ENCODE peak calls at places on chromosomes 11 and 22, in six cellular contexts. X, B, J, M, W and I are unnamed samples.

GRCh38 chr22:24994070-24994763 is 41.7 kb downstream of the KIAA1671 start:
- DNase-seq in J (peak; percentile 31), B (peak; percentile 97), M (no peak), W (no peak), X (no peak), I (no peak)

GRCh38 chr11:45245237-45246045 is 40.7 kb downstream of the SYT13 start:
- DNase-seq in J (no peak), W (no peak), B (no peak), M (no peak), X (no peak), I (no peak)

GRCh38 chr11:66347425-66348276 is at the start of gene B4GAT1:
- DNase-seq in J (peak; percentile 90), X (peak; percentile 83), W (peak; percentile 86), M (peak; percentile 87), B (peak; percentile 95), I (peak; percentile 89)

GRCh38 chr11:5380740-5381342 is 2.8 kb upstream of the OR51M1 start:
- DNase-seq in W (peak; percentile 40), X (peak; percentile 42), B (peak; percentile 73), J (peak; percentile 83), M (peak; percentile 63), I (no peak)

GRCh38 chr22:19937616-19938473 is 3.7 kb upstream of the COMT start:
- DNase-seq in B (no peak), J (no peak), M (no peak), W (no peak), X (no peak), I (no peak)

GRCh38 chr11:31240340-31240904 is 129.1 kb downstream of the DCDC1 start:
- DNase-seq in M (peak; percentile 34), J (peak; percentile 80), W (no peak), X (peak; percentile 29), B (no peak), I (no peak)

GRCh38 chr22:38353142-38353629 is 36.0 kb upstream of the CSNK1E start:
- DNase-seq in B (peak; percentile 93), M (peak; percentile 26), J (peak; percentile 70), X (peak; percentile 66), W (peak; percentile 91), I (peak; percentile 87)

GRCh38 chr11:11641581-11641980 is 19.8 kb upstream of the GALNT18 start:
- DNase-seq in M (no peak), W (no peak), B (no peak), X (no peak), J (no peak), I (no peak)

GRCh38 chr22:33326540-33327295 is 268.5 kb upstream of the SYN3 start:
- DNase-seq in M (no peak), J (no peak), W (no peak), X (no peak), B (no peak), I (no peak)

GRCh38 chr22:19050117-19050516 is 72.1 kb downstream of the DGCR2 start:
- DNase-seq in M (no peak), J (no peak), W (no peak), X (no peak), B (no peak), I (no peak)

GRCh38 chr11:38254849-38255248 is 1656.8 kb upstream of the RAG2 start:
- DNase-seq in B (no peak), M (no peak), W (no peak), J (no peak), X (no peak), I (no peak)

GRCh38 chr22:17266261-17266971 is 47.2 kb upstream of the ADA2 start:
- DNase-seq in J (peak; percentile 92), M (no peak), B (peak; percentile 58), W (no peak), X (peak; percentile 73), I (peak; percentile 50)

GRCh38 chr11:44120169-44120568 is 24.7 kb downstream of the EXT2 start:
- DNase-seq in X (no peak), M (no peak), W (no peak), B (no peak), J (peak; percentile 29), I (no peak)

GRCh38 chr11:128686745-128687177 is 7.1 kb upstream of the FLI1 start:
- DNase-seq in W (peak; percentile 58), J (peak; percentile 77), M (peak; percentile 35), X (no peak), B (peak; percentile 88), I (peak; percentile 72)

GRCh38 chr11:2096001-2096918 is 42.9 kb downstream of the IGF2 start:
- DNase-seq in M (peak; percentile 47), J (no peak), B (peak; percentile 96), X (no peak), W (no peak), I (no peak)

GRCh38 chr11:12173111-12173510 is 62.7 kb downstream of the MICAL2 start:
- DNase-seq in B (no peak), X (no peak), J (no peak), M (no peak), W (no peak), I (no peak)

GRCh38 chr22:44659140-44659539 is 42.9 kb upstream of the PRR5 start:
- DNase-seq in B (peak; percentile 89), X (no peak), W (no peak), J (no peak), M (peak; percentile 11), I (no peak)

GRCh38 chr11:13210424-13210823 is 67.2 kb upstream of the BMAL1 start:
- DNase-seq in W (no peak), B (no peak), M (peak; percentile 76), X (peak; percentile 30), J (peak; percentile 88), I (no peak)

GRCh38 chr11:125262825-125263218 is 98.3 kb downstream of the PKNOX2 start:
- DNase-seq in J (peak; percentile 63), W (no peak), X (no peak), M (peak; percentile 37), B (no peak), I (no peak)

GRCh38 chr11:116861539-116861938 is 24.1 kb upstream of the APOA1 start:
- DNase-seq in M (peak; percentile 73), B (peak; percentile 91), J (no peak), X (no peak), W (no peak), I (no peak)

GRCh38 chr11:58788355-58789023 is 56.0 kb downstream of the GLYATL2 start:
- DNase-seq in W (peak; percentile 22), X (peak; percentile 30), M (peak; percentile 27), J (peak; percentile 57), B (peak; percentile 37), I (no peak)
- TF ChIP-seq CTCF in W (peak; percentile 75), X (peak; percentile 90), M (peak; percentile 81), J (peak; percentile 67), B (peak; percentile 85), I (peak; percentile 91)

GRCh38 chr22:37100589-37101127 is 8.9 kb downstream of the TMPRSS6 start:
- DNase-seq in B (no peak), W (peak; percentile 57), X (no peak), J (no peak), M (no peak), I (no peak)

GRCh38 chr22:37103151-37103550 is 6.4 kb downstream of the TMPRSS6 start:
- DNase-seq in X (no peak), M (no peak), W (no peak), B (no peak), J (no peak), I (no peak)

GRCh38 chr22:37101311-37102063 is 8.0 kb downstream of the TMPRSS6 start:
- DNase-seq in B (no peak), W (no peak), X (no peak), J (no peak), M (no peak), I (no peak)

GRCh38 chr22:37095113-37095512 is 14.4 kb downstream of the TMPRSS6 start:
- DNase-seq in M (no peak), W (no peak), B (no peak), X (no peak), J (no peak), I (peak; percentile 34)

DNA sequence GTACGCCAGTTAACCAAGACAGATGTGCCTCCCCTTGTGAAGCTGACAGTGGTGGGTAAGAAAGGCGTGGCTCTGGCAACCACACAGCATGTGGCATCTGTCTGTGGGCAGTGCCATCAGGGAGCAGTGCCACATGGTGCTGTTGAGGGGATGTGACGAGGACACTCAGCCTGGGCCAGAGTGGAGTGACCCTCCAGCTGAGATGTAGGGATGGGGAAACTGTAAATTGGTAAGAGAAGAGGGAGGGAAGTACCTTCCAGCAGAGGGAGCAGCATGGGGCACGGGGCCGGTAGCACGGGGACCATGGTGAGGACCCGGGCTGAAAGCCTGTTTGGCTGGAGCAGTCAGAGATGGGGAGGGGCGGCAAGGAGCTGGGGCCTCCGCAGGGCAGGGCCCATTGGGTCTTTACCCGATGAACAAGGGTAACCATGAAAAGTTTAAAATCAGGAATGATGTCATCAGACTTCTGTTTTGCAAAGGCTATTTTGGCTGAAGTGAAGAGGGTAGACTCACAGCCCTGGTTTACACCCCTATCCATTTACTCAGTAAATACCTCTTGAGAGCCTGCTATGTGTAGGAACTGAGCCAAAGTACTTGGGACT is 10.4 kb downstream of the TMPRSS6 start:
- DNase-seq in M (no peak), J (peak; percentile 42), X (no peak), B (no peak), W (peak; percentile 60), I (no peak)
- TF ChIP-seq CTCF in M (peak; percentile 47), J (peak; percentile 42), X (peak; percentile 33), B (peak; percentile 14), W (peak; percentile 5), I (no peak)

DNA sequence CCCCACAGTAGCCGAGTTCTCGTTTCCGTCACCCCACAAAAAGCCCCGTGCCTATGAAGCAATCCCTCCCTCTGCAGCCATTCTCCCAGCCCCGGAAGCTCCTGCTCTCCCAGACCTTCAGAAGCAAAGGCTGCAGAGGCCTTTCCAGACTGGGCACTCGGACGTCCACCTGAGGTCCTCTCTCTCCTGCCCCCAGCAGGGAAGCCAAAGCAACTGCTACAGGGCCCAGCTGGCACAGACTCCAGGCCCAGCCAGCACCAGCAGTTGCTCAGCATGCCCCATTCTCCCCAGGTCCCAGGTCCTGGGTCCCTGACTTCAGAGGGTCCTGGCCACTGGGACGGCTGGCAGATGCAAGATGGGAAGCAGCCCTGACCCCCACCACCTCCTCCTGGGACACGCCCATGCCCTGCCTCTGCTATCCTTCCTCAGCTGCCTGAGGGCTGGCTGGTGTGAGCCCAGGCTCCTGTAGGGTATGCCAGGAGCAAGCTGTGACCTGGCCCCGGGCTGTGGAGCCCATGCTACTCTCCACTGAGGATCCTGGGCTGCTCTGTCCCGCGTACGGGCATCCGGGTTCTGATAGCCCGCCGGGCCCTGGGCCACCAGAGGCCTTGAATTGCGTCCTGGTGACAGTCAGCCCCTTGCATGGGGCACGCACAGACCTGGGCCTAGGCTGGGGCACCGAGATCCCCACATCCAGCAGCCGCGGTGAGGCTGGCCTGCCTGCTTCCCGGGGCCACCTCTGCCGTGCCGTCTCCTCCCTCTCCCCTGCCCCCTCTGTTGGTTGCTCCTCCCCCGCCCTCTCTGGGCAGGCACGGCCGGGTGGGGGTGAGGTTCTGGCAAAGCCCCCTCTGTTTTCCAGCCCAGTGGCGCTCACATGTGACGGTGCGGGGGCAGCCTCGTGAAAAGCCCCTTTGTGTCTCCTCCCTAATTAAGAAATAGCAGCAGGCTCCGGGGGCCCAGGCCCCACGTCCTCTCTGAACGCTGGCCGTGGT is 1310.3 kb downstream of the BRD1 start:
- DNase-seq in J (peak; percentile 38), W (no peak), M (no peak), X (no peak), B (peak; percentile 95), I (no peak)
- TF ChIP-seq CTCF in J (peak; percentile 28), W (no peak), M (peak; percentile 19), X (peak; percentile 3), B (no peak), I (no peak)

GRCh38 chr22:31160328-31160978 is 471 bp downstream of the RNF185 start:
- DNase-seq in J (no peak), W (no peak), M (no peak), B (peak; percentile 86), X (no peak), I (no peak)

GRCh38 chr22:31161386-31161785 is 1.4 kb downstream of the RNF185 start:
- DNase-seq in X (no peak), M (no peak), W (no peak), J (no peak), B (no peak), I (no peak)

GRCh38 chr22:31162015-31162765 is 2.2 kb downstream of the RNF185 start:
- DNase-seq in W (no peak), B (peak; percentile 62), X (no peak), M (no peak), J (no peak), I (no peak)
- TF ChIP-seq CTCF in W (no peak), B (peak; percentile 20), X (no peak), M (no peak), J (no peak), I (no peak)